ENCODE peak calls at places on chromosome 21, in nine cellular contexts. One of them, this sample, is unnamed. For H3K9me3, the result is how much of the 10 kb centered on the place peaks cover.

GRCh38 chr21:31538821-31539220 is 120.7 kb upstream of the SOD1 start:
- DNase-seq in transverse colon: no peak
- DNase-seq in body of pancreas: no peak
- DNase-seq in adipocyte: no peak
- DNase-seq in left ventricle myocardium inferior: no peak
- DNase-seq in endodermal cell: no peak
- DNase-seq in neural progenitor cell: no peak
- DNase-seq in aorta: no peak
- DNase-seq in A549: no peak
- DNase-seq in this sample: peak

GRCh38 chr21:32087452-32087851 is 191.4 kb downstream of the MIS18A start:
- DNase-seq in left ventricle myocardium inferior: no peak
- DNase-seq in endodermal cell: no peak
- DNase-seq in neural progenitor cell: no peak
- DNase-seq in A549: no peak
- DNase-seq in body of pancreas: no peak
- DNase-seq in adipocyte: no peak
- DNase-seq in transverse colon: no peak
- DNase-seq in aorta: no peak
- DNase-seq in this sample: no peak

GRCh38 chr21:33096426-33096825 is 26.5 kb downstream of the OLIG1 start:
- DNase-seq in endodermal cell: peak
- DNase-seq in transverse colon: no peak
- DNase-seq in adipocyte: no peak
- DNase-seq in A549: no peak
- DNase-seq in body of pancreas: no peak
- DNase-seq in aorta: no peak
- DNase-seq in left ventricle myocardium inferior: no peak
- DNase-seq in neural progenitor cell: no peak
- DNase-seq in this sample: no peak

GRCh38 chr21:45464309-45464708 is 59.3 kb downstream of the COL18A1 start:
- DNase-seq in body of pancreas: no peak
- DNase-seq in left ventricle myocardium inferior: peak
- DNase-seq in transverse colon: no peak
- DNase-seq in aorta: peak
- DNase-seq in neural progenitor cell: no peak
- DNase-seq in A549: no peak
- DNase-seq in adipocyte: no peak
- DNase-seq in endodermal cell: no peak
- DNase-seq in this sample: peak

GRCh38 chr21:38263493-38263892 is 6.7 kb downstream of the KCNJ15 start:
- DNase-seq in aorta: peak
- DNase-seq in neural progenitor cell: no peak
- DNase-seq in transverse colon: no peak
- DNase-seq in left ventricle myocardium inferior: no peak
- DNase-seq in body of pancreas: no peak
- DNase-seq in endodermal cell: no peak
- DNase-seq in A549: no peak
- DNase-seq in adipocyte: no peak
- DNase-seq in this sample: no peak

GRCh38 chr21:32336711-32337110 is 38.1 kb downstream of the MRAP start:
- DNase-seq in A549: no peak
- DNase-seq in endodermal cell: peak
- DNase-seq in body of pancreas: no peak
- DNase-seq in adipocyte: peak
- DNase-seq in left ventricle myocardium inferior: no peak
- DNase-seq in transverse colon: no peak
- DNase-seq in aorta: no peak
- DNase-seq in neural progenitor cell: no peak
- DNase-seq in this sample: no peak

GRCh38 chr21:42096593-42096992 is 25.5 kb downstream of the UMODL1 start:
- DNase-seq in neural progenitor cell: no peak
- DNase-seq in endodermal cell: no peak
- DNase-seq in adipocyte: peak
- DNase-seq in transverse colon: no peak
- DNase-seq in body of pancreas: no peak
- DNase-seq in aorta: no peak
- DNase-seq in left ventricle myocardium inferior: no peak
- DNase-seq in A549: no peak
- DNase-seq in this sample: no peak

GRCh38 chr21:16870116-16870515 is 642.7 kb upstream of the CXADR start:
- DNase-seq in left ventricle myocardium inferior: no peak
- DNase-seq in aorta: no peak
- DNase-seq in neural progenitor cell: no peak
- DNase-seq in adipocyte: peak
- DNase-seq in body of pancreas: no peak
- DNase-seq in transverse colon: no peak
- DNase-seq in endodermal cell: no peak
- DNase-seq in A549: no peak
- DNase-seq in this sample: no peak

GRCh38 chr21:25963186-25963585 is 207.4 kb downstream of the APP start:
- DNase-seq in left ventricle myocardium inferior: no peak
- DNase-seq in neural progenitor cell: no peak
- DNase-seq in body of pancreas: no peak
- DNase-seq in endodermal cell: no peak
- DNase-seq in adipocyte: no peak
- DNase-seq in aorta: no peak
- DNase-seq in A549: peak
- DNase-seq in transverse colon: peak
- DNase-seq in this sample: no peak

GRCh38 chr21:40620386-40621145 is 226.4 kb downstream of the DSCAM start:
- DNase-seq in body of pancreas: no peak
- DNase-seq in neural progenitor cell: no peak
- DNase-seq in endodermal cell: no peak
- DNase-seq in A549: no peak
- DNase-seq in left ventricle myocardium inferior: no peak
- DNase-seq in aorta: no peak
- DNase-seq in transverse colon: no peak
- DNase-seq in adipocyte: peak
- DNase-seq in this sample: no peak
- H3K9me3 ChIP-seq in body of pancreas: under half
- H3K9me3 ChIP-seq in neural progenitor cell: under half
- H3K9me3 ChIP-seq in endodermal cell: under half
- H3K9me3 ChIP-seq in A549: under half
- H3K9me3 ChIP-seq in left ventricle myocardium inferior: under half
- H3K9me3 ChIP-seq in aorta: under half
- H3K9me3 ChIP-seq in transverse colon: under half
- H3K9me3 ChIP-seq in adipocyte: under half
- H3K9me3 ChIP-seq in this sample: under half

GRCh38 chr21:27739187-27739586 is 772.3 kb upstream of the ADAMTS5 start:
- DNase-seq in adipocyte: no peak
- DNase-seq in transverse colon: no peak
- DNase-seq in left ventricle myocardium inferior: no peak
- DNase-seq in A549: no peak
- DNase-seq in neural progenitor cell: no peak
- DNase-seq in aorta: no peak
- DNase-seq in body of pancreas: no peak
- DNase-seq in endodermal cell: no peak
- DNase-seq in this sample: no peak
- H3K9me3 ChIP-seq in adipocyte: under half
- H3K9me3 ChIP-seq in transverse colon: under half
- H3K9me3 ChIP-seq in left ventricle myocardium inferior: under half
- H3K9me3 ChIP-seq in A549: under half
- H3K9me3 ChIP-seq in neural progenitor cell: under half
- H3K9me3 ChIP-seq in aorta: under half
- H3K9me3 ChIP-seq in body of pancreas: under half
- H3K9me3 ChIP-seq in endodermal cell: under half
- H3K9me3 ChIP-seq in this sample: under half

GRCh38 chr21:22573834-22574233 is 1575.6 kb downstream of the NCAM2 start:
- DNase-seq in endodermal cell: no peak
- DNase-seq in neural progenitor cell: no peak
- DNase-seq in left ventricle myocardium inferior: no peak
- DNase-seq in A549: no peak
- DNase-seq in transverse colon: no peak
- DNase-seq in aorta: no peak
- DNase-seq in adipocyte: no peak
- DNase-seq in body of pancreas: no peak
- DNase-seq in this sample: no peak
- H3K9me3 ChIP-seq in endodermal cell: under half
- H3K9me3 ChIP-seq in neural progenitor cell: under half
- H3K9me3 ChIP-seq in left ventricle myocardium inferior: under half
- H3K9me3 ChIP-seq in A549: under half
- H3K9me3 ChIP-seq in transverse colon: under half
- H3K9me3 ChIP-seq in aorta: under half
- H3K9me3 ChIP-seq in adipocyte: under half
- H3K9me3 ChIP-seq in body of pancreas: under half
- H3K9me3 ChIP-seq in this sample: under half

DNA sequence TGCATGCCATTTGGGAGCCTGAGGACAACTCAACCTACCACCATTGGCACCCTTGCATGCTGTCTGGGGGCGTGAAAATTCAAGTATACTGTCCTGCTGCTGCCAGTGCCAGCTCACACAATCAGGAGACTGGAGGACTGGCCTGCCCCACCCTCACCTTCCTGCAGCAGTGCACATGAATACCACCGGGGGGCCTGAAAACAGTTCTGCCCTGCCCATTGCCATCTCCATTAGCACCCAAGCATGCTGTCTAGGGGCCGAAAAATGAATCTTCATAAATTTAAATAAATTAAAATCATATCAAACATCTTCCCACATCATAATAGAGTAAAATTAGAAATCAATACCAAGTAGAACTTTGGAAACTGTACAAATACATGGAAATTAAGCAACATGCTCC is 322.1 kb upstream of the TMPRSS15 start:
- DNase-seq in adipocyte: no peak
- DNase-seq in endodermal cell: peak
- DNase-seq in A549: no peak
- DNase-seq in left ventricle myocardium inferior: no peak
- DNase-seq in aorta: no peak
- DNase-seq in transverse colon: no peak
- DNase-seq in body of pancreas: no peak
- DNase-seq in neural progenitor cell: peak
- DNase-seq in this sample: no peak
- H3K9me3 ChIP-seq in adipocyte: under half
- H3K9me3 ChIP-seq in endodermal cell: under half
- H3K9me3 ChIP-seq in A549: under half
- H3K9me3 ChIP-seq in left ventricle myocardium inferior: under half
- H3K9me3 ChIP-seq in aorta: under half
- H3K9me3 ChIP-seq in transverse colon: under half
- H3K9me3 ChIP-seq in body of pancreas: under half
- H3K9me3 ChIP-seq in neural progenitor cell: under half
- H3K9me3 ChIP-seq in this sample: under half

This sample was measured in kidney.